ENCODE peak calls at places on chromosomes 3 and 15, in four cellular contexts. C is pulmonary artery endothelial cell, V is HFFc6, T is HCEC 1CT. Q is an unnamed sample.

GRCh38 chr3:83224101-83224868 is 1462.8 kb upstream of the GBE1 start:
- DNase-seq in C (peak), V (no peak), T (no peak), Q (no peak)

GRCh38 chr3:10473581-10474438 is 31.6 kb downstream of the ATP2B2 start:
- DNase-seq in C (no peak), V (no peak), T (no peak), Q (no peak)

GRCh38 chr3:73868688-73869315 is 244.1 kb upstream of the PDZRN3 start:
- DNase-seq in C (no peak), V (peak), T (peak), Q (peak)

GRCh38 chr3:106570426-106570825 is 701.6 kb upstream of the CBLB start:
- DNase-seq in C (peak), V (no peak), T (no peak), Q (no peak)

GRCh38 chr3:45957606-45958005 is 14.3 kb downstream of the CXCR6 start:
- DNase-seq in C (no peak), V (no peak), T (no peak), Q (no peak)

GRCh38 chr15:22979069-22979698 is 984 bp downstream of the CYFIP1 start:
- DNase-seq in C (no peak), V (peak), T (peak), Q (no peak)

GRCh38 chr3:177703788-177704187 is 506.5 kb upstream of the TBL1XR1 start:
- DNase-seq in C (no peak), V (no peak), T (peak), Q (peak)

GRCh38 chr15:74336061-74337005 is 31.1 kb downstream of the CYP11A1 start:
- DNase-seq in C (no peak), V (peak), T (peak), Q (peak)

GRCh38 chr15:68027388-68027787 is 26.7 kb upstream of the PIAS1 start:
- DNase-seq in C (no peak), V (no peak), T (no peak), Q (no peak)

GRCh38 chr3:51942603-51943450 is 664 bp downstream of the PARP3 start:
- DNase-seq in C (no peak), V (peak), T (peak), Q (peak)

Q was measured in RCC 7860.